ENCODE peak calls at places on chromosomes 7 and 10, in ten cellular contexts. K is activated CD4-positive, alpha-beta T cell treated with anti-CD3 and anti-CD28 coated beads for 24 hours; U is SHP77 treated with DMSO at 0.1 percent for 48 hours; L is HCT116; I is Daoy; W is activated CD8-positive, alpha-beta memory T cell treated with anti-CD3 and anti-CD28 coated beads, Interleukin-2, amount 50 U/mL, for 48 hours; P is SJSA1; Y is effector memory CD4-positive, alpha-beta T cell; C is anterior cingulate cortex; J is NB4. B is an unnamed sample.

GRCh38 chr7:19701471-19701870 is 7.4 kb downstream of the POLR1F start:
- DNase-seq in K (no peak), L (no peak), C (no peak), U (peak; percentile 74), I (no peak), P (no peak), Y (no peak), W (no peak), J (no peak), B (no peak)

GRCh38 chr10:119726291-119727261 is 726 bp downstream of the INPP5F start:
- DNase-seq in I (no peak), C (no peak), P (peak; percentile 49), J (no peak), U (peak; percentile 14), W (no peak), Y (no peak), L (no peak), K (no peak), B (no peak)

GRCh38 chr7:36261019-36261754 is 108.1 kb downstream of the EEPD1 start:
- DNase-seq in J (peak; percentile 61), K (no peak), C (no peak), L (no peak), Y (no peak), P (no peak), I (no peak), W (no peak), U (no peak), B (no peak)

GRCh38 chr7:1358376-1359050 is 100.8 kb downstream of the MICALL2 start:
- DNase-seq in I (no peak), W (no peak), C (no peak), U (no peak), P (no peak), Y (no peak), J (no peak), L (no peak), K (no peak), B (no peak)

GRCh38 chr7:23246540-23246939 is at the start of gene GPNMB:
- DNase-seq in K (no peak), U (no peak), J (no peak), P (no peak), I (peak; percentile 59), C (no peak), Y (no peak), L (no peak), W (no peak), B (no peak)

GRCh38 chr7:25308898-25309521 is 80.7 kb upstream of the NPVF start:
- DNase-seq in K (no peak), U (no peak), Y (no peak), P (no peak), J (no peak), L (no peak), I (no peak), W (no peak), C (no peak), B (no peak)

GRCh38 chr7:113891828-113892227 is 27.0 kb downstream of the PPP1R3A start:
- DNase-seq in P (no peak), W (no peak), C (no peak), Y (no peak), L (no peak), K (no peak), I (no peak), J (no peak), U (no peak), B (no peak)

GRCh38 chr7:20310963-20311742 is 19.5 kb upstream of the ITGB8 start:
- DNase-seq in I (peak; percentile 65), U (peak; percentile 32), K (no peak), P (no peak), W (no peak), C (no peak), L (peak; percentile 38), Y (no peak), J (peak; percentile 72), B (no peak)

GRCh38 chr10:127563718-127564553 is 14.8 kb downstream of the NPS start:
- DNase-seq in L (peak; percentile 24), I (peak; percentile 21), J (peak; percentile 32), W (peak; percentile 75), P (no peak), C (no peak), Y (no peak), U (no peak), K (peak; percentile 33), B (no peak)

GRCh38 chr7:30285067-30285530 is 702 bp downstream of the ZNRF2 start:
- DNase-seq in I (no peak), P (no peak), W (peak; percentile 69), U (no peak), L (no peak), C (no peak), K (peak; percentile 5), Y (peak; percentile 24), J (no peak), B (peak; percentile 39)

GRCh38 chr10:22542773-22543172 is 171.6 kb downstream of the PIP4K2A start:
- DNase-seq in L (no peak), P (no peak), J (no peak), U (no peak), K (no peak), I (no peak), W (no peak), Y (no peak), C (no peak), B (no peak)

GRCh38 chr10:14815681-14816080 is 22.2 kb downstream of the CDNF start:
- DNase-seq in P (no peak), K (no peak), W (no peak), C (no peak), L (no peak), U (no peak), Y (no peak), I (no peak), J (no peak), B (no peak)

GRCh38 chr7:155918720-155919399 is 106.6 kb upstream of the SHH start:
- DNase-seq in Y (no peak), L (peak; percentile 60), W (no peak), J (no peak), K (no peak), U (no peak), I (peak; percentile 98), P (peak; percentile 69), C (no peak), B (no peak)

GRCh38 chr7:2471396-2471795 is 4.8 kb downstream of the GRIFIN start:
- DNase-seq in Y (no peak), P (no peak), J (peak; percentile 71), K (no peak), I (peak; percentile 62), C (no peak), U (peak; percentile 89), W (no peak), L (no peak), B (no peak)

GRCh38 chr7:148191391-148192076 is 399.0 kb upstream of the C7orf33 start:
- DNase-seq in I (peak; percentile 46), L (no peak), U (peak; percentile 81), Y (no peak), W (no peak), K (no peak), J (peak; percentile 23), P (no peak), C (no peak), B (no peak)

GRCh38 chr7:1045038-1045726 is 836 bp downstream of the GPR146 start:
- DNase-seq in P (no peak), I (no peak), Y (no peak), K (no peak), U (no peak), J (no peak), L (no peak), C (no peak), W (no peak), B (no peak)

GRCh38 chr7:36236073-36236472 is 83.0 kb downstream of the EEPD1 start:
- DNase-seq in K (no peak), W (no peak), L (no peak), J (no peak), C (no peak), P (no peak), I (no peak), Y (no peak), U (no peak), B (no peak)

GRCh38 chr10:28215930-28216329 is 86.9 kb downstream of the MPP7 start:
- DNase-seq in C (no peak), L (peak; percentile 57), K (no peak), I (peak; percentile 13), Y (no peak), J (no peak), P (no peak), W (no peak), U (no peak), B (no peak)

GRCh38 chr7:2802504-2803341 is 41.4 kb downstream of the GNA12 start:
- DNase-seq in K (no peak), W (no peak), Y (no peak), I (no peak), J (no peak), U (peak; percentile 87), C (no peak), P (no peak), L (no peak), B (no peak)

GRCh38 chr10:124603376-124604213 is 140.6 kb downstream of the FAM53B start:
- DNase-seq in W (no peak), P (no peak), I (no peak), C (no peak), L (no peak), J (no peak), K (no peak), U (no peak), Y (no peak), B (no peak)

GRCh38 chr7:16091951-16092350 is 329.4 kb downstream of the CRPPA start:
- DNase-seq in K (no peak), J (no peak), P (no peak), U (no peak), L (no peak), Y (no peak), C (no peak), I (no peak), W (no peak), B (no peak)

GRCh38 chr7:156156734-156157408 is 344.6 kb upstream of the SHH start:
- DNase-seq in K (no peak), P (no peak), L (peak; percentile 54), I (peak; percentile 77), J (peak; percentile 32), U (no peak), C (no peak), Y (no peak), W (no peak), B (no peak)

GRCh38 chr10:131657318-131657984 is 243.4 kb upstream of the PPP2R2D start:
- DNase-seq in C (no peak), P (peak; percentile 31), J (no peak), K (no peak), W (peak; percentile 3), Y (no peak), L (no peak), I (no peak), U (no peak), B (no peak)

GRCh38 chr7:69751026-69751425 is 152.8 kb downstream of the AUTS2 start:
- DNase-seq in P (no peak), U (no peak), I (no peak), L (no peak), K (no peak), C (no peak), J (no peak), W (no peak), Y (no peak), B (no peak)

GRCh38 chr7:28144266-28144665 is 36.3 kb downstream of the JAZF1 start:
- DNase-seq in U (peak; percentile 19), P (no peak), C (no peak), L (no peak), K (no peak), W (no peak), Y (no peak), I (no peak), J (no peak), B (peak; percentile 50)

B was measured in putamen.